ENCODE peak calls at places on chromosome 1, in eight cellular contexts. Y, D, R, I, L, T, E and H are unnamed samples.

GRCh38 chr1:60299581-60299980 is 226.0 kb upstream of the C1orf87 start:
- DNase-seq in T (no peak), L (no peak), E (no peak), R (no peak), I (no peak), Y (no peak), D (no peak), H (no peak)

GRCh38 chr1:4310396-4310923 is 343.9 kb upstream of the AJAP1 start:
- DNase-seq in Y (no peak), E (no peak), D (no peak), T (no peak), R (no peak), I (no peak), L (no peak), H (no peak)

GRCh38 chr1:150364231-150365003 is 470 bp downstream of the RPRD2 start:
- DNase-seq in I (peak), L (peak), D (peak), Y (peak), T (peak), R (peak), E (peak), H (peak)

GRCh38 chr1:58345215-58346075 is 201.1 kb downstream of the OMA1 start:
- DNase-seq in D (no peak), Y (no peak), I (no peak), R (no peak), L (peak), E (no peak), T (no peak), H (no peak)

GRCh38 chr1:35269190-35269988 is 880 bp downstream of the ZMYM4 start:
- DNase-seq in R (no peak), I (no peak), E (no peak), T (no peak), D (no peak), L (no peak), Y (peak), H (no peak)

GRCh38 chr1:154198756-154199562 is 7.1 kb upstream of the TPM3 start:
- DNase-seq in D (peak), R (peak), L (peak), I (no peak), T (no peak), E (peak), Y (peak), H (no peak)

GRCh38 chr1:159429074-159429861 is 2.7 kb upstream of the OR10J4 start:
- DNase-seq in Y (no peak), T (no peak), R (no peak), E (peak), L (no peak), I (no peak), D (no peak), H (no peak)

GRCh38 chr1:177659259-177659658 is 310.6 kb downstream of the SEC16B start:
- DNase-seq in L (no peak), E (no peak), Y (no peak), D (no peak), T (no peak), R (no peak), I (no peak), H (no peak)

GRCh38 chr1:193458628-193459027 is 272.2 kb upstream of the B3GALT2 start:
- DNase-seq in I (no peak), L (no peak), T (no peak), E (no peak), D (no peak), Y (no peak), R (no peak), H (no peak)

GRCh38 chr1:169312084-169312954 is 55.3 kb downstream of the NME7 start:
- DNase-seq in Y (no peak), R (peak), E (peak), T (peak), I (no peak), L (no peak), D (no peak), H (no peak)

GRCh38 chr1:207459008-207459407 is 4.9 kb downstream of the CR2 start:
- DNase-seq in R (no peak), L (no peak), E (no peak), Y (no peak), T (no peak), I (no peak), D (no peak), H (no peak)

GRCh38 chr1:116871772-116872146 is 38.0 kb upstream of the PTGFRN start:
- DNase-seq in E (no peak), Y (no peak), R (no peak), I (no peak), T (no peak), D (no peak), L (no peak), H (no peak)